ENCODE peak calls at places on chromosomes 4 and X, in ten cellular contexts. S is MCF 10A, P is tibial artery, C is choroid plexus epithelial cell, T is foreskin fibroblast, G is upper lobe of left lung, O is GM06990, K is fibroblast of mammary gland, W is AG09309, U is psoas muscle. Z is an unnamed sample.

GRCh38 chr4:76993787-76994641 is 44.5 kb downstream of the SEPTIN11 start:
- DNase-seq in O (peak; percentile 78), T (no peak), W (no peak), U (peak; percentile 64), P (no peak), C (no peak), K (no peak), S (no peak), G (no peak), Z (peak; percentile 55)

GRCh38 chrX:46838974-46839480 is 2.2 kb downstream of the RP2 start:
- DNase-seq in U (no peak), K (no peak), G (no peak), S (no peak), W (no peak), C (no peak), O (no peak), T (peak; percentile 32), P (no peak), Z (peak; percentile 51)

GRCh38 chr4:17241835-17242234 is 270.1 kb downstream of the QDPR start:
- DNase-seq in O (no peak), P (no peak), S (no peak), G (no peak), C (peak; percentile 21), T (no peak), W (no peak), K (no peak), U (no peak), Z (no peak)

GRCh38 chrX:101203782-101204351 is 15.7 kb upstream of the DRP2 start:
- DNase-seq in S (no peak), O (no peak), K (no peak), P (no peak), W (no peak), C (no peak), U (no peak), T (peak; percentile 23), G (no peak), Z (peak; percentile 18)

GRCh38 chrX:16892504-16893362 is 22.6 kb upstream of the RBBP7 start:
- DNase-seq in C (peak; percentile 89), P (peak; percentile 72), S (peak; percentile 88), T (peak; percentile 76), U (peak; percentile 62), O (peak; percentile 46), K (peak; percentile 82), W (peak; percentile 53), G (no peak), Z (peak; percentile 71)

GRCh38 chrX:9370888-9371287 is 94.0 kb upstream of the TBL1X start:
- DNase-seq in K (peak; percentile 57), S (peak; percentile 23), O (no peak), C (no peak), P (no peak), W (no peak), U (no peak), T (no peak), G (no peak), Z (peak; percentile 56)

GRCh38 chrX:103663921-103664320 is 22.6 kb downstream of the MORF4L2 start:
- DNase-seq in G (no peak), P (no peak), O (no peak), U (no peak), K (no peak), S (no peak), C (no peak), W (no peak), T (no peak), Z (no peak)

GRCh38 chr4:6495296-6495590 is 22.8 kb upstream of the PPP2R2C start:
- DNase-seq in S (no peak), G (no peak), W (no peak), O (no peak), C (no peak), T (no peak), P (no peak), U (no peak), K (no peak), Z (no peak)

GRCh38 chr4:151576627-151577026 is 167.7 kb downstream of the FHIP1A start:
- DNase-seq in C (no peak), S (no peak), W (no peak), T (no peak), P (no peak), G (no peak), O (no peak), U (no peak), K (no peak), Z (no peak)

GRCh38 chr4:165343353-165344191 is 16.1 kb downstream of the MSMO1 start:
- DNase-seq in P (no peak), O (no peak), G (no peak), C (no peak), U (no peak), K (peak; percentile 25), W (no peak), S (no peak), T (peak; percentile 41), Z (no peak)

GRCh38 chrX:129116651-129117050 is 406.6 kb downstream of the SMARCA1 start:
- DNase-seq in W (no peak), O (no peak), T (no peak), P (no peak), S (no peak), U (no peak), G (no peak), C (no peak), K (no peak), Z (no peak)

GRCh38 chr4:181711387-181711786 is 531.8 kb upstream of the TENM3 start:
- DNase-seq in C (no peak), U (no peak), T (no peak), K (no peak), O (no peak), P (no peak), W (no peak), S (no peak), G (no peak), Z (no peak)
- TF ChIP-seq CTCF in C (no peak), U (no peak), T (no peak), K (no peak), O (no peak), P (no peak), W (no peak), S (no peak), G (no peak), Z (no peak)

DNA sequence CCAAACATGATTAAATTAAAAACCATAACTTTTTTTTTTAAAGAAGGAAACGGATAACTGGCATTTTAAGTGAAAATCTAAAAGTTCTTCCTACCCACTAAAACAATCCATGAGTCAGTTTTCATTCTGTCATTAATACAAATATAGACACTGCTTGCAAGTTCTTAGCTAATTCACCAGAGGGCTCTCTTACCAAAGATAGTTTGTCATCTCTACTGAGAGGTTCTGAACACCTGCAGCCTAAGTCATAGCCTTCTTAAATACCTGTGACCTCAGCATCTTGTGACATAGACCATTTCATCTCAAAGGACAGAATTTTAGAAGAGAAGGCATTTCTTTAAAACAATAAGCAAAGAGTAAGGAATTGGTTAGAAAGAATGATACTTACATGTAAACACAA is 65.3 kb upstream of the FAM120C start:
- DNase-seq in U (no peak), P (no peak), T (peak; percentile 19), C (peak; percentile 48), S (peak; percentile 35), W (peak; percentile 5), O (no peak), G (no peak), K (peak; percentile 45), Z (peak; percentile 35)
- TF ChIP-seq CTCF in U (peak; percentile 21), P (peak; percentile 4), T (peak; percentile 18), C (peak; percentile 46), S (peak; percentile 40), W (peak; percentile 37), O (peak; percentile 32), G (peak; percentile 28), K (peak; percentile 39), Z (peak; percentile 46)

GRCh38 chrX:133248177-133248576 is 30.0 kb upstream of the TFDP3 start:
- DNase-seq in S (no peak), O (no peak), W (no peak), U (no peak), K (no peak), T (no peak), P (no peak), G (no peak), C (no peak), Z (no peak)
- TF ChIP-seq CTCF in S (no peak), O (no peak), W (no peak), U (no peak), K (no peak), T (no peak), P (no peak), G (no peak), C (no peak), Z (no peak)

GRCh38 chrX:132716006-132716405 is 227.2 kb upstream of the MBNL3 start:
- DNase-seq in G (no peak), C (peak; percentile 4), O (no peak), S (no peak), W (no peak), K (no peak), P (no peak), U (no peak), T (peak; percentile 0), Z (no peak)
- TF ChIP-seq CTCF in G (no peak), C (peak; percentile 36), O (peak; percentile 37), S (peak; percentile 19), W (peak; percentile 28), K (peak; percentile 34), P (no peak), U (no peak), T (no peak), Z (peak; percentile 35)

GRCh38 chrX:79325263-79325958 is 41.7 kb downstream of the ITM2A start:
- DNase-seq in O (no peak), K (no peak), S (peak; percentile 20), W (no peak), P (no peak), G (no peak), U (no peak), T (no peak), C (no peak), Z (no peak)

GRCh38 chrX:79330022-79330421 is 37.1 kb downstream of the ITM2A start:
- DNase-seq in W (no peak), P (no peak), T (no peak), S (no peak), K (no peak), G (no peak), U (no peak), O (no peak), C (no peak), Z (no peak)
- TF ChIP-seq CTCF in W (no peak), P (no peak), T (no peak), S (no peak), K (no peak), G (no peak), U (no peak), O (no peak), C (no peak), Z (no peak)

GRCh38 chrX:149916745-149917392 is 12.5 kb upstream of the HSFX4 start:
- DNase-seq in W (no peak), T (peak; percentile 1), U (no peak), K (no peak), P (no peak), C (peak; percentile 0), S (no peak), G (no peak), O (no peak), Z (no peak)
- TF ChIP-seq CTCF in W (no peak), T (no peak), U (no peak), K (no peak), P (no peak), C (no peak), S (no peak), G (no peak), O (no peak), Z (no peak)

DNA sequence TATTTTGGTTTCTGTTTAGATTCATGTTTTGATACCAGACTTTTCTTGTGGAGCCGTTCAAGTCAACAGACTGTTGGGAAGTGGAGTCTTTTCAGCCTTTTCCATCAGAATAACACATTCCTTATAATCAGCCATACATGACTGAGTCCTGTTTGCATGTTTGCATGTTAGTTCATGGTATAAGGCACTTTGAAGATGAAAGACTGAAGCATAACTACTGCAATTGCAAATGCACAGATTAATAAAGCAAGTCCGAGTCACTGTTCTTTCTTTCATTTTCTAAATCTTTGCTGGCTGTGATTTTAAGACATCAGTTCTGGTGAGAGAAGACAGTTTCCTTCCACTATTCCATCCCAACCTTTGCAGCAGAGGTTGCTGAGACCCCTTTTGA is 28.3 kb downstream of the RASL11B start:
- DNase-seq in S (no peak), C (no peak), U (no peak), G (no peak), K (no peak), O (no peak), T (no peak), W (no peak), P (no peak), Z (no peak)
- TF ChIP-seq CTCF in S (no peak), C (no peak), U (no peak), G (no peak), K (no peak), O (no peak), T (no peak), W (no peak), P (no peak), Z (no peak)